ENCODE peak calls at places on chromosomes 16 and 17, in seven cellular contexts. D is thoracic aorta, Q is IMR-90, E is psoas muscle, Y is fibroblast of lung, X is hepatocyte, L is lower lobe of right lung. I is an unnamed sample.

GRCh38 chr16:11557811-11558210 is 28.9 kb downstream of the LITAF start:
- DNase-seq in D (no peak), Q (no peak), E (no peak), Y (no peak), X (no peak), L (no peak), I (no peak)

GRCh38 chr16:10565167-10565566 is 15.2 kb downstream of the EMP2 start:
- DNase-seq in D (no peak), Q (peak; percentile 18), E (no peak), Y (no peak), X (no peak), L (no peak), I (no peak)

GRCh38 chr17:48478224-48479013 is 48.4 kb upstream of the SKAP1 start:
- DNase-seq in D (no peak), Q (no peak), E (no peak), Y (no peak), X (no peak), L (no peak), I (no peak)

GRCh38 chr17:31672161-31672819 is 186.8 kb downstream of the COPRS start:
- DNase-seq in D (no peak), Q (no peak), E (no peak), Y (no peak), X (no peak), L (no peak), I (no peak)

GRCh38 chr16:71767060-71767900 is 41.4 kb downstream of the AP1G1 start:
- DNase-seq in D (no peak), Q (no peak), E (no peak), Y (no peak), X (no peak), L (no peak), I (no peak)

GRCh38 chr16:66026211-66026610 is 340.3 kb upstream of the CDH5 start:
- DNase-seq in D (no peak), Q (no peak), E (no peak), Y (no peak), X (peak; percentile 23), L (no peak), I (no peak)

GRCh38 chr16:56993204-56993603 is 3.8 kb downstream of the NLRC5 start:
- DNase-seq in D (no peak), Q (peak; percentile 36), E (no peak), Y (no peak), X (no peak), L (no peak), I (no peak)

GRCh38 chr17:72613411-72614292 is 478.8 kb downstream of the SLC39A11 start:
- DNase-seq in D (no peak), Q (peak; percentile 43), E (no peak), Y (peak; percentile 58), X (no peak), L (no peak), I (no peak)

GRCh38 chr17:64130559-64131001 is 636 bp upstream of the ERN1 start:
- DNase-seq in D (peak; percentile 13), Q (peak; percentile 80), E (peak; percentile 41), Y (peak; percentile 59), X (no peak), L (peak; percentile 61), I (no peak)

GRCh38 chr16:15775663-15776304 is 81.0 kb downstream of the MYH11 start:
- DNase-seq in D (no peak), Q (peak; percentile 52), E (no peak), Y (no peak), X (no peak), L (no peak), I (no peak)

GRCh38 chr16:53726625-53727024 is 22.7 kb downstream of the FTO start:
- DNase-seq in D (no peak), Q (peak; percentile 23), E (no peak), Y (no peak), X (no peak), L (no peak), I (no peak)

GRCh38 chr17:48799069-48799710 is 17.8 kb downstream of the TTLL6 start:
- DNase-seq in D (no peak), Q (no peak), E (no peak), Y (no peak), X (peak; percentile 24), L (no peak), I (no peak)

GRCh38 chr16:1146409-1146808 is 6.5 kb upstream of the CACNA1H start:
- DNase-seq in D (no peak), Q (no peak), E (no peak), Y (no peak), X (no peak), L (no peak), I (no peak)

GRCh38 chr16:27532088-27532810 is 17.5 kb downstream of the GTF3C1 start:
- DNase-seq in D (no peak), Q (no peak), E (peak; percentile 26), Y (no peak), X (no peak), L (no peak), I (no peak)

GRCh38 chr17:38351412-38352222 is at the start of gene SOCS7:
- DNase-seq in D (peak; percentile 74), Q (peak; percentile 90), E (peak; percentile 96), Y (peak; percentile 91), X (peak; percentile 96), L (peak; percentile 96), I (peak; percentile 88)

GRCh38 chr17:1053661-1054360 is 56.9 kb downstream of the TIMM22 start:
- DNase-seq in D (no peak), Q (no peak), E (no peak), Y (no peak), X (no peak), L (peak; percentile 37), I (no peak)

GRCh38 chr16:4935231-4935855 is 1.6 kb downstream of the PPL start:
- DNase-seq in D (peak; percentile 68), Q (no peak), E (peak; percentile 97), Y (peak; percentile 92), X (peak; percentile 61), L (peak; percentile 90), I (no peak)

GRCh38 chr17:14321476-14321949 is 20.6 kb downstream of the HS3ST3B1 start:
- DNase-seq in D (no peak), Q (no peak), E (no peak), Y (peak; percentile 29), X (no peak), L (no peak), I (no peak)

GRCh38 chr17:14321980-14322776 is 21.3 kb downstream of the HS3ST3B1 start:
- DNase-seq in D (no peak), Q (no peak), E (no peak), Y (no peak), X (no peak), L (no peak), I (no peak)

GRCh38 chr17:14325618-14326167 is 24.8 kb downstream of the HS3ST3B1 start:
- DNase-seq in D (no peak), Q (no peak), E (no peak), Y (no peak), X (no peak), L (no peak), I (no peak)

GRCh38 chr17:14320734-14321475 is 20.0 kb downstream of the HS3ST3B1 start:
- DNase-seq in D (no peak), Q (no peak), E (no peak), Y (no peak), X (no peak), L (no peak), I (no peak)

GRCh38 chr17:14323522-14323981 is 22.7 kb downstream of the HS3ST3B1 start:
- DNase-seq in D (no peak), Q (no peak), E (no peak), Y (no peak), X (no peak), L (no peak), I (no peak)
- H3K27me3 ChIP-seq in D (no peaks in the 10 kb centered on the region), Q (no peaks in the 10 kb centered on the region), E (no peaks in the 10 kb centered on the region), Y (no peaks in the 10 kb centered on the region), X (no peaks in the 10 kb centered on the region), L (no peaks in the 10 kb centered on the region), I (no peaks in the 10 kb centered on the region)

GRCh38 chr17:40069751-40070643 is 7.2 kb downstream of the THRA start:
- DNase-seq in D (no peak), Q (peak; percentile 46), E (no peak), Y (peak; percentile 56), X (peak; percentile 70), L (no peak), I (peak; percentile 73)
- H3K4me1 ChIP-seq in D (peaks cover 96% of the 10 kb centered on the region), Q (peaks cover 52% of the 10 kb centered on the region), E (peaks cover 86% of the 10 kb centered on the region), Y (peaks cover 43% of the 10 kb centered on the region), X (peaks cover 82% of the 10 kb centered on the region), L (peaks cover 94% of the 10 kb centered on the region), I (peaks cover 52% of the 10 kb centered on the region)

GRCh38 chr17:4333041-4333440 is 33.4 kb downstream of the UBE2G1 start:
- DNase-seq in D (no peak), Q (no peak), E (no peak), Y (no peak), X (no peak), L (no peak), I (no peak)

GRCh38 chr17:4332296-4332970 is 34.0 kb downstream of the UBE2G1 start:
- DNase-seq in D (no peak), Q (peak; percentile 33), E (no peak), Y (no peak), X (peak; percentile 6), L (no peak), I (no peak)

GRCh38 chr17:4334332-4334731 is 32.1 kb downstream of the UBE2G1 start:
- DNase-seq in D (no peak), Q (no peak), E (no peak), Y (no peak), X (no peak), L (no peak), I (no peak)

GRCh38 chr17:4334776-4335175 is 31.7 kb downstream of the UBE2G1 start:
- DNase-seq in D (no peak), Q (no peak), E (no peak), Y (no peak), X (no peak), L (no peak), I (no peak)

DNA sequence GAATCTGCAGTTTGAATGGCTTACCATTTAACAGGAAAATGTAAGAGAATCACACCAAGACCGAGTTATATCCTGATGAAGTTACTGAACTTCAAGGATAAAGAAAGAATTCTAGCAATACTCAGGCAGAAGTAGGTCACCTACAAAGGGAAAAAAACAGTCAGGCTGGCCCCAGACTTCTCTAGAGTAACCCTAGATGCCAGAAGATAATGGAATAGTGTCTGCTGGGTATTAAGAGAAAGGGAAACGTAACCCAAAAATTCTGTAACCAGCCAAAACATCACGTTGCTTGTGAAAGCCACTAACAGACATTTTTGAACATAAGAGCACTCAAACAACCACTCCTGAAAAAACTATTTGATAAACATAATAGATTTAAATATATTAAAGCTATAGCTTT is 31.3 kb downstream of the UBE2G1 start:
- DNase-seq in D (no peak), Q (no peak), E (no peak), Y (no peak), X (no peak), L (no peak), I (no peak)
- TF ChIP-seq CTCF in D (no peak), Q (no peak), E (no peak), Y (no peak), X (no peak), L (no peak), I (no peak)

GRCh38 chr17:73620414-73620813 is 23.8 kb downstream of the SDK2 start:
- DNase-seq in D (no peak), Q (no peak), E (no peak), Y (no peak), X (no peak), L (no peak), I (no peak)

GRCh38 chr17:73621685-73622084 is 22.6 kb downstream of the SDK2 start:
- DNase-seq in D (no peak), Q (no peak), E (no peak), Y (no peak), X (no peak), L (no peak), I (no peak)

GRCh38 chr17:73624496-73624988 is 19.7 kb downstream of the SDK2 start:
- DNase-seq in D (no peak), Q (no peak), E (no peak), Y (no peak), X (no peak), L (no peak), I (no peak)

GRCh38 chr17:73623247-73623646 is 21.0 kb downstream of the SDK2 start:
- DNase-seq in D (no peak), Q (no peak), E (no peak), Y (no peak), X (no peak), L (no peak), I (no peak)

GRCh38 chr17:73622381-73622780 is 21.9 kb downstream of the SDK2 start:
- DNase-seq in D (no peak), Q (no peak), E (no peak), Y (no peak), X (no peak), L (no peak), I (no peak)
- H3K27me3 ChIP-seq in D (no peaks in the 10 kb centered on the region), Q (no peaks in the 10 kb centered on the region), E (no peaks in the 10 kb centered on the region), Y (no peaks in the 10 kb centered on the region), X (no peaks in the 10 kb centered on the region), L (no peaks in the 10 kb centered on the region), I (no peaks in the 10 kb centered on the region)

I was measured in RWPE2.